ENCODE peak calls at places on chromosomes 7 and 10, in six cellular contexts. U is cardiac muscle cell, O is lower leg skin, X is AG04449, Z is B cell, F is osteocyte. P is an unnamed sample.
A peak's percentile ranks its signal among the peaks of the same experiment; 100 is the strongest.

GRCh38 chr7:141073173-141073640 is 657 bp upstream of the TMEM178B start:
- DNase-seq in U (peak; percentile 53), O (no peak), X (no peak), Z (no peak), F (peak; percentile 86), P (no peak)

GRCh38 chr10:3397231-3397630 is 224.6 kb upstream of the PITRM1 start:
- DNase-seq in U (no peak), O (no peak), X (no peak), Z (no peak), F (no peak), P (no peak)

GRCh38 chr7:128909605-128910568 is 622 bp downstream of the KCP start:
- DNase-seq in U (peak; percentile 69), O (peak; percentile 86), X (no peak), Z (peak; percentile 38), F (no peak), P (peak; percentile 1)

GRCh38 chr7:143980746-143981510 is 19.2 kb upstream of the OR6B1 start:
- DNase-seq in U (no peak), O (no peak), X (no peak), Z (no peak), F (no peak), P (no peak)

GRCh38 chr7:100152937-100153666 is 4.4 kb downstream of the LAMTOR4 start:
- DNase-seq in U (no peak), O (no peak), X (no peak), Z (no peak), F (no peak), P (no peak)

GRCh38 chr7:90747521-90747920 is 151.4 kb downstream of the CDK14 start:
- DNase-seq in U (peak; percentile 12), O (no peak), X (no peak), Z (no peak), F (no peak), P (no peak)

GRCh38 chr7:29265208-29265923 is 70.8 kb downstream of the CHN2 start:
- DNase-seq in U (peak; percentile 82), O (no peak), X (no peak), Z (no peak), F (no peak), P (no peak)

GRCh38 chr7:46960974-46961373 is 620.9 kb downstream of the TNS3 start:
- DNase-seq in U (peak; percentile 43), O (no peak), X (no peak), Z (no peak), F (no peak), P (no peak)

GRCh38 chr10:12349628-12350166 is 350 bp downstream of the CAMK1D start:
- DNase-seq in U (no peak), O (no peak), X (no peak), Z (no peak), F (no peak), P (no peak)

GRCh38 chr7:28953628-28954027 is 4.5 kb downstream of the TRIL start:
- DNase-seq in U (peak; percentile 51), O (no peak), X (peak; percentile 19), Z (no peak), F (no peak), P (no peak)

GRCh38 chr7:47039089-47039648 is 542.7 kb downstream of the TNS3 start:
- DNase-seq in U (no peak), O (no peak), X (no peak), Z (no peak), F (no peak), P (no peak)

GRCh38 chr10:29669149-29669548 is 34.4 kb upstream of the SVIL start:
- DNase-seq in U (peak; percentile 65), O (no peak), X (no peak), Z (no peak), F (no peak), P (no peak)

GRCh38 chr10:110399163-110400094 is 94.7 kb upstream of the SMNDC1 start:
- DNase-seq in U (peak; percentile 98), O (no peak), X (peak; percentile 98), Z (no peak), F (no peak), P (peak; percentile 77)

GRCh38 chr7:50834679-50835078 is 52.0 kb upstream of the GRB10 start:
- DNase-seq in U (no peak), O (no peak), X (no peak), Z (no peak), F (no peak), P (no peak)

GRCh38 chr10:93073539-93074136 is at the start of gene CYP26A1:
- DNase-seq in U (no peak), O (peak; percentile 63), X (no peak), Z (no peak), F (no peak), P (no peak)

GRCh38 chr10:49418328-49418727 is 22.4 kb upstream of the DRGX start:
- DNase-seq in U (no peak), O (no peak), X (no peak), Z (no peak), F (no peak), P (no peak)
- TF ChIP-seq CTCF in U (no peak), O (no peak), X (no peak), Z (no peak), F (no peak), P (no peak)

DNA sequence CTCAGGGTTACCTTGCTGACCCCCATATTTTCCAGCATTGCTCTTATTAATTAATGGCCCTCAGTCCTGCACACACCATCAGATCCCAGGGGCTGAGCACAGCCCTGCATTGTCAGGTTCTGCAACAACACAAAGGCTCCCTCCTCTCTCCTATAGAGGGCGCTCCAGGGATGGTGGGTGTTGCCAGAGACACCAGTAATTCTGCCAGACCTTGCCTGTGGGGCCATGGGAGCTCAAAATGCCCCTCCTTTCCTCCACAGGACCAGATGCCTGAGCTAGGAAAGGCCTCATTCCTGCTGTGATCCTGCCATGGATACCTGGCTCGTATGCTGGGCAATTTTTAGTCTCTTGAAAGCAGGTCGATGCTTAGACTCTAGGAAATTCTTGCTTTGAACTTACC is 42.8 kb upstream of the PRSS58 start:
- DNase-seq in U (no peak), O (no peak), X (no peak), Z (no peak), F (no peak), P (no peak)
- TF ChIP-seq CTCF in U (peak; percentile 5), O (no peak), X (no peak), Z (no peak), F (peak; percentile 10), P (no peak)

DNA sequence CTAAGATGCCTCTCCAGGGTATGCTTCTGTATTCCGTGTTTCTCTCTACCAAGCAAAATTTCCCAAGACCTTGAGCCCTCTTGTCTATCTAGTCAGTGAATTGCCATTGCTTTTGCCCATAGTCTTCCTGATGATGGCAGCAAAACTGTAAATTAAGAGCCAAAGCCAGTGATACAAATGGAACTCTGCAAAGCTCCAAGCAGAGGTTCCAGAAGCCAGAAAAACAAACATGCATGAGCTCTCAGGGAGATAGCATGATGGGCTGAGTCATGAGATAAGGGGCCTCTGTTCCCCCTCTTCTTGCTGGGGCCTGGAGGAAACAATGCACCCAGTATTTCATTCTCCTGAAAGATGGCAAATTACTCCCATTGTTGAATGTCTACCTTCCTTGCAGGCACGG is 24.7 kb downstream of the LSMEM1 start:
- DNase-seq in U (no peak), O (no peak), X (no peak), Z (no peak), F (no peak), P (no peak)
- TF ChIP-seq CTCF in U (no peak), O (no peak), X (no peak), Z (no peak), F (no peak), P (no peak)

DNA sequence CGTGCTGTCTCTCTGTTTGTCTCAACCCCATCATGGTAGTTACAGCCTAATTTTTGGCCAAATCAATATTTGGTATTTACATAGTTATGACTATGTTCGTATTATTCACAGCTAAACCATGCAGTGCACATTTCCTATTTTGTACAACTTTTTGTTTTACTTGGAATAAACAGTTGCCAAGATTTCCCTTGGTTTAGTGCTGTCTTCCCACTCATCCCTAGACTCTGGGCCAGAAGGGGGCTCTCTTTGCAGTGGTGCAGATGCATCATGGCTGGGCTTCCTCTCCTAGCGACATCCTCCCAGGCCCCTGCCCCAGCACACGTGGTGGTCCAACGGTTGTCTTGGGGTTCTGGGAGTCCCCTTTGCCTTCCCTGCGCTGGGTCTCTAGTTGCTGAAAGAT is 151.6 kb downstream of the PTPN20 start:
- DNase-seq in U (peak; percentile 27), O (peak; percentile 46), X (no peak), Z (no peak), F (peak; percentile 54), P (no peak)
- TF ChIP-seq CTCF in U (peak; percentile 41), O (no peak), X (peak; percentile 22), Z (no peak), F (peak; percentile 7), P (peak; percentile 42)

GRCh38 chr10:124671486-124672075 is 72.6 kb downstream of the FAM53B start:
- DNase-seq in U (peak; percentile 59), O (no peak), X (no peak), Z (no peak), F (no peak), P (no peak)
- TF ChIP-seq CTCF in U (peak; percentile 22), O (no peak), X (no peak), Z (no peak), F (no peak), P (no peak)

GRCh38 chr10:96414303-96414702 is 55.5 kb upstream of the OPALIN start:
- DNase-seq in U (no peak), O (no peak), X (no peak), Z (no peak), F (peak; percentile 69), P (no peak)

GRCh38 chr10:96415896-96416554 is 57.2 kb upstream of the OPALIN start:
- DNase-seq in U (peak; percentile 35), O (peak; percentile 42), X (no peak), Z (no peak), F (peak; percentile 30), P (no peak)

GRCh38 chr10:96415150-96415895 is 56.5 kb upstream of the OPALIN start:
- DNase-seq in U (no peak), O (no peak), X (no peak), Z (no peak), F (peak; percentile 23), P (no peak)

GRCh38 chr10:96410296-96410695 is 51.5 kb upstream of the OPALIN start:
- DNase-seq in U (no peak), O (peak; percentile 42), X (no peak), Z (no peak), F (peak; percentile 76), P (no peak)

DNA sequence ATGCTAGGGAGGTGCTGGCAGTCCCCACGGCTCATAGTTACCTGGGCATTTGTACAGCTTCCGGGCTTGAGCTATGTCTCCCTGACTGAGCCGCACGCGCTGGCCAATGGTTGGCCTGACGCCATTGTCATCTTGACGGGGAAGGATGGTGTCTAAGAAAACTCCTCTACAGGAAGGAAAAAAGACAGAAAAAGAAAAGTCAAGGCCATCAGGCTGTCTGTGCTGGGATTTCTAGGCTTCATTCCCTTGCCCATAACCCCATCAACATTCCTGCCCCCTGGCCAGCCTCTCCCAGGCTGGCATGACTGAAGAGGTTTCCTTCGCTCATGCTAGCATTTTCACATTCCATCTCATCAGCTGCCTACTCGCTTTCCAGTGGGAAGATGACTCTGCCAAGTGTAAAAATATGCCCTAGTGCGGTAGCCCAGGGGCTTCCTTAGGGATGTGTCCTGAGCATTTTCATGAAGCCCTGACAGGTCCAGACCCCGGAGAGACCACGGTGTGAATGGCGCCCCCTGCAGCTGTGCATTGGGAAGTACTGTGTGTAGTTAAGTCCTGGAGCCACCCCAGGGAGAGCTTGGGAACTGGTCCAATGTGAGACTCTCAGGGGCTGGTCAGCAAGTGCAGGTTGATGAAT is 54.5 kb upstream of the OPALIN start:
- DNase-seq in U (no peak), O (peak; percentile 74), X (no peak), Z (no peak), F (peak; percentile 83), P (no peak)
- TF ChIP-seq CTCF in U (peak; percentile 3), O (no peak), X (no peak), Z (no peak), F (no peak), P (peak; percentile 2)

P was measured in AG09319.